ENCODE peak calls at places on chromosomes 7 and 10, in ten cellular contexts. L is heart right ventricle, C is hepatocyte, I is sigmoid colon, Q is lung, K is A549, M is psoas muscle, H is suprapubic skin, G is HCT116, B is transverse colon. E is an unnamed sample. For H3K4me1, the result is how much of the 10 kb centered on the place peaks cover.

GRCh38 chr10:75408911-75409885 is 7.6 kb upstream of the ZNF503 start:
- DNase-seq in L (peak), K (peak), G (no peak), Q (peak), B (peak), M (peak), H (peak), I (peak), C (peak), E (peak)

GRCh38 chr7:28800150-28800549 is 158.0 kb downstream of the TRIL start:
- DNase-seq in G (no peak), H (no peak), L (peak), M (peak), I (peak), K (no peak), C (no peak), Q (no peak), B (no peak), E (no peak)

GRCh38 chr7:151058766-151059361 is 525 bp upstream of the SLC4A2 start:
- DNase-seq in C (peak), I (no peak), B (no peak), Q (no peak), M (no peak), H (no peak), L (no peak), K (peak), G (no peak), E (peak)

GRCh38 chr10:16995867-16996529 is 133.6 kb downstream of the CUBN start:
- DNase-seq in Q (no peak), L (no peak), K (no peak), I (no peak), B (no peak), M (no peak), H (no peak), G (no peak), C (no peak), E (no peak)

GRCh38 chr10:70544431-70545340 is 57.9 kb downstream of the PRF1 start:
- DNase-seq in I (no peak), H (no peak), Q (no peak), L (no peak), M (no peak), B (no peak), K (no peak), G (no peak), C (no peak), E (no peak)

GRCh38 chr10:124721295-124722052 is 22.7 kb downstream of the FAM53B start:
- DNase-seq in L (no peak), C (no peak), Q (no peak), B (peak), K (no peak), H (no peak), M (peak), G (no peak), I (peak), E (no peak)

GRCh38 chr7:118148930-118149329 is 35.0 kb upstream of the LSM8 start:
- DNase-seq in B (no peak), K (no peak), I (no peak), G (no peak), M (no peak), H (no peak), Q (no peak), L (no peak), C (no peak), E (peak)

GRCh38 chr7:4791738-4792536 is 16.5 kb downstream of the AP5Z1 start:
- DNase-seq in L (peak), M (peak), H (peak), I (peak), Q (peak), C (peak), B (peak), K (peak), G (peak), E (no peak)

GRCh38 chr7:76187246-76187645 is 14.4 kb upstream of the SRRM3 start:
- DNase-seq in I (no peak), G (no peak), Q (no peak), B (no peak), M (no peak), L (no peak), C (no peak), K (no peak), H (no peak), E (no peak)

GRCh38 chr10:61912981-61913380 is 11.5 kb downstream of the ARID5B start:
- DNase-seq in B (no peak), L (no peak), Q (no peak), C (no peak), M (no peak), K (no peak), G (no peak), I (no peak), H (no peak), E (no peak)
- H3K4me1 ChIP-seq in B (under half), L (under half), Q (under half), C (under half), M (under half), K (under half), G (under half), I (under half), H (under half), E (under half)

GRCh38 chr10:112872728-112873127 is 77.3 kb upstream of the TCF7L2 start:
- DNase-seq in M (no peak), B (no peak), I (no peak), C (no peak), Q (no peak), G (peak), K (peak), H (no peak), L (no peak), E (no peak)
- TF ChIP-seq CTCF in M (peak), B (peak), I (no peak), C (no peak), Q (no peak), G (no peak), K (no peak), H (no peak), L (no peak), E (peak)

DNA sequence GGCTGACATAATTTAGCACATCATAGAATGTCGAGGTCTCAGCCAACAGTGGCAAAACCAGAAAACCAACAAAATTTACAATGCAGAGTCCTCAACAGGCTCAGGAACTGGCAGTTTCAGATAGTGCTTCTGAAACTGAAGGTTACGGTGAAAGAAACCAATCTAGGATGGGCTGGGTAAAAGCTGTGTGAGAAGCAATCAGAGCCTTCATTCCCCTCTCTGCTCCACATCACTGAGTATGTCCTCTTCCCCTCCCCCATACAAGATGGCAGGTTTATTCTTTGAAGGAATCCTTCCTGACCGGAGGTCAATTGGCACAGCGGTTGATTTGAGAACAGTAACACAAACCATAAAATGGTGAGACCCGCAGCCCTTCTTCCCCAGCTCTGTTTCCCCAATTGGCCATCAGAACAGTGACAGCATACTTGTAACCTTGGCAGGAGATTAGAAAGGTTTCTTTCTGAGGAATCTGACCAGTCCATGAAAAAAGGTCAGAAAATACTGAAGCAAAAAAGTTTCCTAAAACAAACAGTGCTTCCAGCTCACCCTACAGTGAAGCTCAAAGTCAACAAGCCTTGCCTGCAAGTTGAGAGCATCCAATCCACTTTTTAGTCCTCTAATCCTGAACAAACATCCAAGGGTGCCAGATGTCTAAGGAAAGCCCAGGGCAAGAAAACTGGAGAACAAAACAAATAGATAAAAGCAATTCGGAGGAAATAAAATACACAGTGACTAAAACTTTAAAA is 53.9 kb upstream of the IL6 start:
- DNase-seq in H (no peak), G (no peak), I (no peak), B (no peak), M (no peak), K (peak), Q (no peak), C (peak), L (no peak), E (no peak)
- H3K4me1 ChIP-seq in H (under half), G (under half), I (under half), B (under half), M (under half), K (under half), Q (under half), C (under half), L (under half), E (under half)

GRCh38 chr7:154795014-154795413 is 207.9 kb downstream of the PAXIP1 start:
- DNase-seq in K (no peak), I (no peak), M (no peak), C (no peak), G (no peak), H (no peak), L (no peak), Q (no peak), B (no peak), E (no peak)
- TF ChIP-seq CTCF in K (no peak), I (no peak), M (no peak), C (no peak), G (no peak), H (no peak), L (no peak), Q (no peak), B (no peak), E (no peak)

GRCh38 chr7:69826283-69826682 is 228.0 kb downstream of the AUTS2 start:
- DNase-seq in M (no peak), L (no peak), C (no peak), K (no peak), B (no peak), Q (no peak), I (no peak), H (no peak), G (no peak), E (no peak)
- H3K4me1 ChIP-seq in M (under half), L (under half), C (under half), K (under half), B (under half), Q (under half), I (under half), H (under half), G (under half), E (under half)

GRCh38 chr10:6530966-6531365 is 49.1 kb downstream of the PRKCQ start:
- DNase-seq in I (no peak), M (no peak), L (no peak), K (no peak), G (no peak), B (no peak), C (no peak), H (no peak), Q (no peak), E (no peak)

GRCh38 chr10:6532321-6532720 is 47.8 kb downstream of the PRKCQ start:
- DNase-seq in Q (no peak), K (no peak), L (no peak), H (no peak), I (no peak), B (no peak), M (no peak), G (no peak), C (no peak), E (no peak)

GRCh38 chr10:6537704-6538103 is 42.4 kb downstream of the PRKCQ start:
- DNase-seq in K (no peak), B (no peak), C (no peak), M (no peak), Q (no peak), H (no peak), L (peak), G (no peak), I (no peak), E (no peak)

GRCh38 chr10:6536102-6536501 is 44.0 kb downstream of the PRKCQ start:
- DNase-seq in H (no peak), C (no peak), Q (no peak), K (no peak), I (no peak), L (no peak), G (no peak), B (no peak), M (no peak), E (no peak)

DNA sequence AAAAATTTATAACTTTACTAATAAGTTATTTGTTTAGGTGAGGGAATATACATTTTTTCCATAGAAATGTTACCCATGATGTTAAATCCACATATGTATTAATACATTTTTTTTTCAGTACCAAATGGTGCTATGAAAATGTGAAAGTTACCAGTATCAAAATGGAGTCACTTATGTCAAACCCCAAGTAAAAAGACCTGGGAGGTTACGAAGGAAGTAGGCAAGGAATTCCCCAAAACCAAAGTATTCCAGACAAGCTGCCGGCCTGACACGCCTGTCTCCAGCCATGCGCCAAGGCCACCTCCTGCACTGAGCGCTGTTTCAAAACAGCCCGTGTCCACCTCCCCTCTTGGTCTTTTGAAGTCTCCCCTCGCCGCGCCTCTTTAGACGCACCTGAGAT is 44.7 kb downstream of the PRKCQ start:
- DNase-seq in I (no peak), Q (no peak), G (no peak), K (no peak), C (no peak), M (no peak), B (no peak), L (no peak), H (no peak), E (no peak)
- TF ChIP-seq CTCF in I (no peak), Q (no peak), G (no peak), K (no peak), C (no peak), M (no peak), B (no peak), L (no peak), H (no peak), E (no peak)

DNA sequence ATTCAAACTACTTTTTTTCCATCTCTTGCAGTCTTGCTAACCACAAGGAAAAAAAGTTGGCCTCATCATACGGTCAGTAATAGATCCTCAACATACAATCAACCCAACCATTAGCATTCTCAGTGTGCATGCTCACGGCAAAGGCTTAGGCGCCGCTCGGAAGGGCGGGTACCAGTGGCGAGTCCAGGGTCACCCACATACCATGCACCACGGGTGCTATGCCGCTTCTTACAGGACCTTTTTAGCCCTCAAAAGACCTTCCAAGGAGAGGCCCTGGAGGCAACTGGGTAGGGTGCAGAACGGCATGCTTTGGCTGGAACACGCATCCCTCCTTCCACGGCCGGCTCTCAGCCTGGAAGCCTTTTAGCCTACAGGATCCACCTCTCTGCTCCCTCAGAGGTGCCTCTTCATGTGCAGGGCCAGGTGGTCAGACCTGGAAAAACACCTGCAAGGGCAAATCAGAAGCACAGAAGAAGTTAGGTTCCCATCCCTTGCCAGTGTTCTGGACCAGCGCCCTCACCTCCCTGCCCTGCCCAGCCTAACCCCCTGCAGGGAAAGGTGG is 5.8 kb downstream of the KLF6 start:
- DNase-seq in B (peak), M (no peak), G (no peak), I (no peak), K (no peak), C (no peak), H (no peak), Q (no peak), L (no peak), E (peak)
- H3K4me1 ChIP-seq in B (half or more), M (half or more), G (half or more), I (half or more), K (half or more), C (under half), H (half or more), Q (under half), L (half or more), E (under half)

GRCh38 chr7:24979863-24980694 is at the start of gene OSBPL3:
- DNase-seq in B (peak), H (peak), I (peak), G (peak), Q (peak), K (peak), L (peak), M (peak), C (peak), E (peak)

GRCh38 chr7:24980695-24981543 is 941 bp upstream of the OSBPL3 start:
- DNase-seq in K (peak), L (peak), H (peak), Q (peak), C (peak), M (peak), G (no peak), I (peak), B (peak), E (peak)

GRCh38 chr7:24979470-24979862 is 512 bp downstream of the OSBPL3 start:
- DNase-seq in M (peak), G (no peak), Q (peak), I (peak), L (peak), C (peak), H (peak), K (peak), B (peak), E (peak)

GRCh38 chr7:24981544-24981951 is 1.6 kb upstream of the OSBPL3 start:
- DNase-seq in B (peak), C (peak), K (peak), H (peak), L (peak), Q (peak), M (peak), I (peak), G (no peak), E (no peak)

DNA sequence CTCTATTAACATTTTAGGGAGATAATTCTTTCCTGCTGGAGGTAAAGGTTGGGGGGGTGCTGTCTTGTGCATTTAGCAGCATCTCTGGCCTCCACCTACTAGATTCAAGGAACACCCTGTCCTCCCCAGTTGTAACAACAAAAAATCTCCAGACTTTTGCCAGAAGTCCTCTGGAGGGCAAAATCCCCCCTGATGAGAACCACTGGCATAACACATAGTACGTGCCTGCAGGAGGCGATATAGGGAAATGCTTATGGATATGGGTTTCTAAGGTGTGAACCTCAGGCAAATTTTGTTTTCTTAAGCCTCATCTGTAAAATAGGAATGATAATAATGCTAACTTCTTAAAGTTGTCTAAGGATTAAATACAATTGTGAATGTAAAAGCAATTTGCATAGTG is 2.9 kb upstream of the OSBPL3 start:
- DNase-seq in C (no peak), G (no peak), H (no peak), Q (no peak), K (peak), B (no peak), M (no peak), I (no peak), L (no peak), E (no peak)
- TF ChIP-seq CTCF in C (peak), G (peak), H (no peak), Q (no peak), K (peak), B (no peak), M (no peak), I (no peak), L (no peak), E (peak)

GRCh38 chr7:74074731-74075130 is 8.9 kb upstream of the LIMK1 start:
- DNase-seq in L (no peak), K (no peak), H (no peak), I (no peak), C (no peak), Q (no peak), M (no peak), G (no peak), B (no peak), E (no peak)

GRCh38 chr7:74083928-74084721 is 521 bp downstream of the LIMK1 start:
- DNase-seq in H (no peak), M (peak), Q (no peak), G (no peak), L (no peak), B (peak), K (peak), C (peak), I (peak), E (no peak)

GRCh38 chr7:74083117-74083876 is at the start of gene LIMK1:
- DNase-seq in G (no peak), I (peak), K (peak), B (peak), C (peak), Q (peak), L (peak), M (peak), H (peak), E (no peak)

GRCh38 chr7:74082770-74083116 is 861 bp upstream of the LIMK1 start:
- DNase-seq in H (no peak), Q (no peak), K (no peak), G (no peak), L (no peak), M (no peak), B (no peak), I (no peak), C (no peak), E (no peak)

GRCh38 chr7:74078461-74078860 is 5.1 kb upstream of the LIMK1 start:
- DNase-seq in G (no peak), M (no peak), I (no peak), B (no peak), C (no peak), H (no peak), K (no peak), Q (no peak), L (no peak), E (no peak)
- H3K4me1 ChIP-seq in G (under half), M (under half), I (under half), B (under half), C (under half), H (under half), K (under half), Q (under half), L (under half), E (under half)